ENCODE peak calls at places on chromosomes 2 and 18, in six cellular contexts. L is stimulated activated naive B cell treated with anti-CD40 and anti-IgM and Interleukin-4, amounts not matched to agents 10 μg/mL and 1 μg/mL and 100 μg/mL, for 72 hours; S is transverse colon; Q is NCI-H345; D is HTR-8/SVneo; X is stromal cell of bone marrow. H is an unnamed sample.

GRCh38 chr2:118386636-118387302 is 298.5 kb downstream of the INSIG2 start:
- DNase-seq in L (no peak), S (no peak), Q (no peak), D (no peak), X (peak; percentile 62), H (peak; percentile 89)

GRCh38 chr2:127165539-127165935 is 54.6 kb downstream of the CYP27C1 start:
- DNase-seq in L (no peak), S (no peak), Q (peak; percentile 82), D (no peak), X (no peak), H (no peak)

GRCh38 chr2:49332415-49332814 is 178.1 kb upstream of the FSHR start:
- DNase-seq in L (no peak), S (no peak), Q (no peak), D (no peak), X (no peak), H (no peak)

GRCh38 chr18:23885750-23886149 is 128.8 kb upstream of the TTC39C start:
- DNase-seq in L (no peak), S (no peak), Q (no peak), D (no peak), X (no peak), H (no peak)

GRCh38 chr2:10389596-10389995 is 58.5 kb downstream of the ODC1 start:
- DNase-seq in L (no peak), S (peak; percentile 76), Q (no peak), D (no peak), X (no peak), H (no peak)

GRCh38 chr2:70643715-70644114 is 90.1 kb upstream of the TGFA start:
- DNase-seq in L (no peak), S (peak; percentile 53), Q (no peak), D (no peak), X (no peak), H (peak; percentile 49)

GRCh38 chr2:18209934-18210639 is 331.6 kb downstream of the KCNS3 start:
- DNase-seq in L (no peak), S (no peak), Q (peak; percentile 85), D (peak; percentile 69), X (no peak), H (peak; percentile 92)

GRCh38 chr2:165275932-165276331 is 36.7 kb downstream of the SCN2A start:
- DNase-seq in L (no peak), S (no peak), Q (no peak), D (no peak), X (no peak), H (no peak)

GRCh38 chr18:13398631-13399030 is 180.1 kb downstream of the LDLRAD4 start:
- DNase-seq in L (no peak), S (no peak), Q (no peak), D (no peak), X (no peak), H (no peak)

GRCh38 chr2:3584076-3584475 is 9.0 kb downstream of the RPS7 start:
- DNase-seq in L (no peak), S (no peak), Q (no peak), D (no peak), X (no peak), H (no peak)

GRCh38 chr2:146818122-146818521 is 1026.7 kb upstream of the ACVR2A start:
- DNase-seq in L (no peak), S (no peak), Q (no peak), D (no peak), X (peak; percentile 36), H (peak; percentile 28)

GRCh38 chr2:168327328-168327727 is 79.9 kb upstream of the STK39 start:
- DNase-seq in L (no peak), S (no peak), Q (no peak), D (no peak), X (no peak), H (no peak)

H was measured in RWPE1.